ENCODE peak calls at places on chromosomes 6 and 20, in six cellular contexts. C is astrocyte; N is CD8-positive, alpha-beta T cell; L is upper lobe of right lung; S is PC-9; W is breast epithelium. R is an unnamed sample. For H3K27me3, the result is how much of the 10 kb centered on the place peaks cover.

GRCh38 chr6:134077301-134077700 is 24.9 kb upstream of the SLC2A12 start:
- DNase-seq in S (no peak), L (no peak), W (no peak), N (no peak), C (peak), R (no peak)

GRCh38 chr20:796916-797315 is 28.6 kb upstream of the SLC52A3 start:
- DNase-seq in S (no peak), C (no peak), N (no peak), W (no peak), L (no peak), R (no peak)

GRCh38 chr20:47389867-47390347 is 33.4 kb upstream of the ZMYND8 start:
- DNase-seq in L (no peak), S (peak), C (peak), W (no peak), N (no peak), R (no peak)

GRCh38 chr6:54856137-54856536 is 9.6 kb downstream of the FAM83B start:
- DNase-seq in W (no peak), N (no peak), C (no peak), S (no peak), L (no peak), R (no peak)

GRCh38 chr6:14031516-14031915 is 86.1 kb upstream of the CD83 start:
- DNase-seq in S (no peak), W (peak), C (peak), L (no peak), N (no peak), R (no peak)

GRCh38 chr20:35303382-35303734 is 11.1 kb upstream of the FAM83C start:
- DNase-seq in S (no peak), L (peak), W (no peak), C (no peak), N (no peak), R (no peak)

GRCh38 chr6:150370112-150370511 is 1.3 kb downstream of the IYD start:
- DNase-seq in S (no peak), C (no peak), L (no peak), W (no peak), N (no peak), R (no peak)

GRCh38 chr6:136012948-136013347 is 161.4 kb downstream of the PDE7B start:
- DNase-seq in N (no peak), L (no peak), C (no peak), S (no peak), W (no peak), R (no peak)

GRCh38 chr6:1181939-1182338 is 130.0 kb upstream of the FOXQ1 start:
- DNase-seq in L (no peak), W (no peak), S (no peak), N (no peak), C (no peak), R (no peak)

GRCh38 chr6:80366721-80367120 is 260.2 kb downstream of the BCKDHB start:
- DNase-seq in C (peak), W (no peak), L (no peak), N (no peak), S (no peak), R (no peak)

GRCh38 chr6:169968541-169969270 is 217.3 kb downstream of the ERMARD start:
- DNase-seq in N (no peak), L (no peak), W (peak), C (no peak), S (no peak), R (no peak)

GRCh38 chr6:111809264-111809663 is 64.0 kb downstream of the FYN start:
- DNase-seq in L (no peak), C (peak), N (no peak), W (no peak), S (no peak), R (no peak)

GRCh38 chr6:147167009-147167408 is 37.2 kb upstream of the STXBP5 start:
- DNase-seq in C (no peak), L (no peak), N (no peak), W (no peak), S (no peak), R (no peak)

GRCh38 chr6:128598561-128598960 is 78.2 kb upstream of the PTPRK start:
- DNase-seq in C (no peak), S (peak), W (no peak), L (no peak), N (no peak), R (no peak)

GRCh38 chr20:49293122-49293521 is 15.3 kb upstream of the ZNFX1 start:
- DNase-seq in S (no peak), L (no peak), N (no peak), W (no peak), C (no peak), R (no peak)

GRCh38 chr20:61262036-61262435 is 10.0 kb downstream of the CDH4 start:
- DNase-seq in S (no peak), C (no peak), L (no peak), W (no peak), N (no peak), R (no peak)

GRCh38 chr6:147936703-147937102 is 405.9 kb upstream of the SASH1 start:
- DNase-seq in S (no peak), N (no peak), L (no peak), W (no peak), C (no peak), R (no peak)

GRCh38 chr6:87583822-87584221 is 6.0 kb downstream of the RARS2 start:
- DNase-seq in S (no peak), N (no peak), L (no peak), C (no peak), W (no peak), R (no peak)

GRCh38 chr6:49054311-49054710 is 408.7 kb downstream of the MMUT start:
- DNase-seq in S (no peak), C (no peak), W (no peak), N (no peak), L (no peak), R (no peak)

GRCh38 chr6:139568956-139569538 is 194.6 kb upstream of the CITED2 start:
- DNase-seq in C (peak), L (no peak), S (no peak), W (no peak), N (no peak), R (peak)

GRCh38 chr6:136201735-136202134 is 48.4 kb downstream of the MTFR2 start:
- DNase-seq in L (no peak), C (no peak), W (no peak), S (no peak), N (no peak), R (no peak)

GRCh38 chr6:157653521-157653920 is 169.5 kb upstream of the SNX9 start:
- DNase-seq in S (no peak), C (no peak), W (no peak), N (no peak), L (no peak), R (no peak)

DNA sequence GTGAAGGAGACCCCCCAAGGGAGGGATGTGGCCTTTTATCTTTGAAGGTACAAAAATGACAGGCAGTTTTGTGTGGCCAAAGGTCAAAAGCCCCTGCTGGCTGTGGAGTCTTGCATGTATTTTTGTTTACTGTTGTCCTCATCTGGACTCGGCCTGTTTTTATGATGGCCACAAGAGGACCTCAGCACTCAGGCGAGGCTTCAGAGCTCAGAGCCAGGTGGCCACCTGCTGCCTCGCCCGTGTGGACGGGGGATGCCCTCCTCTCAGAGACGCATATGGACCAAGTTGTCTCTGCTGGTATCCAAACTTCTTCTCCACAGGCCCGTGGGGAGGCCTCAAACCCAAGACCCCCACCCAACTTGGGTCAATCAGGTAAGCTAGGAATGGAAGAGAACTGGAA is 118.2 kb downstream of the DACT2 start:
- DNase-seq in L (peak), S (no peak), N (no peak), C (no peak), W (no peak), R (no peak)
- TF ChIP-seq CTCF in L (peak), S (no peak), N (no peak), C (no peak), W (no peak), R (peak)

GRCh38 chr6:5968817-5969726 is 37.7 kb downstream of the NRN1 start:
- DNase-seq in S (peak), W (peak), N (no peak), L (peak), C (peak), R (peak)
- H3K4me3 ChIP-seq in S (no peak), W (no peak), N (no peak), L (no peak), C (no peak), R (no peak)

DNA sequence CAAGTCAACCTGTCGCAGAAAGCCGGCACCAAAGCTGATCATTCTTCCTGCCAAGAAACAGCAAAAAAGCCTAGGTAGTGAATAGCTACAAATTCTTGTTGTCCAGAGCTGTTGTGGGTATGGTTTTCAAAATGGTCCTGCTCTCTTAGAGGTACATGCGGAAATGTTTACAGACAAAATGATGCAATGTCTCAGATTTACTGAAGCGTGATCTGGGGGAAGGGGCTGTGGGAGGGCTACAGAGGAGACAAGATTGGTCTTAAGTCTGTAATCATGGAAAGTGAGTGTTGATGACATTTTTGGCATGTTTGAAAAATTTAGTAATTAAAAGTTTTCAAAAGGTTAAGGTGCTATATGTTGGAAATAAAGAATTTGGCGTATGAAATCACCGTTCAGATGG is 6.2 kb downstream of the NTSR1 start:
- DNase-seq in L (no peak), S (no peak), N (no peak), W (no peak), C (no peak), R (no peak)
- H3K27me3 ChIP-seq in L (under half), S (under half), N (under half), W (under half), C (under half), R (under half)

GRCh38 chr6:161035981-161036263 is 44.4 kb downstream of the MAP3K4 start:
- DNase-seq in S (no peak), L (no peak), C (no peak), N (no peak), W (no peak), R (no peak)

GRCh38 chr6:161041274-161041673 is 49.7 kb downstream of the MAP3K4 start:
- DNase-seq in N (no peak), S (no peak), C (no peak), W (no peak), L (no peak), R (no peak)

GRCh38 chr6:161035182-161035980 is 43.8 kb downstream of the MAP3K4 start:
- DNase-seq in L (no peak), C (no peak), W (no peak), S (no peak), N (no peak), R (no peak)

GRCh38 chr6:161037873-161038228 is 46.3 kb downstream of the MAP3K4 start:
- DNase-seq in C (no peak), S (no peak), W (no peak), L (no peak), N (no peak), R (no peak)

GRCh38 chr6:161038229-161039003 is 46.8 kb downstream of the MAP3K4 start:
- DNase-seq in W (peak), S (no peak), L (no peak), N (no peak), C (peak), R (peak)
- TF ChIP-seq CTCF in W (no peak), S (no peak), L (no peak), N (no peak), C (peak), R (peak)

GRCh38 chr20:32036252-32036651 is 15.8 kb upstream of the HCK start:
- DNase-seq in S (no peak), W (no peak), C (no peak), L (no peak), N (no peak), R (no peak)
- H3K4me3 ChIP-seq in S (no peak), W (no peak), C (no peak), L (no peak), N (no peak), R (no peak)

R was measured in kidney epithelial cell.